ENCODE peak calls at places on chromosomes 5 and 9, in seven cellular contexts. C is A172; N is GM10248; R is ovary; W is NCI-H2081; Q is COR-L47; H is stimulated activated CD4-positive, alpha-beta T cell treated with anti-CD3 and anti-CD28 coated beads, Interleukin-4, amount 100 ng/mL, for 4 hours. A is an unnamed sample.

GRCh38 chr9:95406114-95406513 is 88.6 kb upstream of the FANCC start:
- DNase-seq in C (no peak), N (no peak), R (no peak), W (no peak), Q (no peak), H (no peak), A (peak)

GRCh38 chr9:23483566-23483965 is 342.5 kb downstream of the ELAVL2 start:
- DNase-seq in C (no peak), N (no peak), R (no peak), W (no peak), Q (no peak), H (no peak), A (no peak)

GRCh38 chr5:41869150-41869738 is 981 bp downstream of the OXCT1 start:
- DNase-seq in C (no peak), N (peak), R (peak), W (peak), Q (peak), H (no peak), A (peak)

GRCh38 chr5:145246961-145247744 is 588.0 kb downstream of the PRELID2 start:
- DNase-seq in C (peak), N (no peak), R (no peak), W (no peak), Q (no peak), H (no peak), A (peak)

GRCh38 chr5:14588758-14589543 is 7.4 kb downstream of the OTULINL start:
- DNase-seq in C (no peak), N (no peak), R (no peak), W (peak), Q (no peak), H (no peak), A (peak)

GRCh38 chr9:9771314-9771713 is 841.5 kb downstream of the PTPRD start:
- DNase-seq in C (no peak), N (no peak), R (no peak), W (no peak), Q (no peak), H (no peak), A (no peak)

GRCh38 chr9:124664143-124664542 is 107.0 kb downstream of the NR6A1 start:
- DNase-seq in C (no peak), N (no peak), R (no peak), W (no peak), Q (no peak), H (no peak), A (no peak)

GRCh38 chr5:65895891-65896290 is 30.5 kb upstream of the ERBIN start:
- DNase-seq in C (no peak), N (no peak), R (no peak), W (no peak), Q (no peak), H (no peak), A (no peak)

GRCh38 chr5:121982089-121982488 is 20.3 kb downstream of the SRFBP1 start:
- DNase-seq in C (no peak), N (no peak), R (no peak), W (no peak), Q (no peak), H (no peak), A (peak)

GRCh38 chr5:10354048-10354872 is 765 bp downstream of the MARCHF6 start:
- DNase-seq in C (peak), N (peak), R (peak), W (peak), Q (peak), H (peak), A (peak)